ENCODE peak calls at places on chromosomes 3 and 15, in six cellular contexts. N is AG08396, J is foreskin melanocyte, U is GF-D8, I is EL, E is HFFc6. P is an unnamed sample.

GRCh38 chr3:28050895-28051294 is 190.5 kb upstream of the CMC1 start:
- DNase-seq in N (no peak), I (peak), U (no peak), J (no peak), E (no peak), P (peak)

GRCh38 chr3:81758275-81758674 is 3.2 kb downstream of the GBE1 start:
- DNase-seq in I (peak), J (no peak), E (peak), N (peak), U (no peak), P (peak)

GRCh38 chr15:41838400-41838897 is at the start of gene PLA2G4B:
- DNase-seq in J (no peak), N (no peak), I (no peak), E (no peak), U (no peak), P (no peak)

GRCh38 chr3:153244961-153245360 is 82.9 kb downstream of the RAP2B start:
- DNase-seq in E (peak), I (peak), J (no peak), U (no peak), N (no peak), P (no peak)

GRCh38 chr3:126530171-126531050 is 6.5 kb downstream of the CHST13 start:
- DNase-seq in N (no peak), J (no peak), U (peak), I (no peak), E (no peak), P (no peak)

GRCh38 chr3:181362378-181362777 is 349.3 kb upstream of the SOX2 start:
- DNase-seq in U (no peak), I (no peak), N (no peak), E (no peak), J (no peak), P (no peak)

GRCh38 chr3:29731050-29731449 is 450.2 kb downstream of the RBMS3 start:
- DNase-seq in E (no peak), I (no peak), J (no peak), N (no peak), U (no peak), P (no peak)

GRCh38 chr3:105553851-105554250 is 187.1 kb downstream of the ALCAM start:
- DNase-seq in U (no peak), E (peak), I (peak), J (peak), N (peak), P (peak)

GRCh38 chr15:27690290-27690689 is 408.8 kb downstream of the OCA2 start:
- DNase-seq in J (no peak), E (no peak), I (no peak), N (no peak), U (no peak), P (no peak)

GRCh38 chr3:8443829-8444791 is 57.5 kb upstream of the LMCD1 start:
- DNase-seq in I (peak), J (peak), U (no peak), E (peak), N (peak), P (peak)

GRCh38 chr3:114439279-114439678 is 145.5 kb downstream of the TIGIT start:
- DNase-seq in I (peak), J (no peak), U (no peak), N (no peak), E (peak), P (peak)

GRCh38 chr15:43135351-43135750 is 2.0 kb downstream of the TMEM62 start:
- DNase-seq in I (no peak), N (no peak), U (no peak), E (no peak), J (no peak), P (no peak)

GRCh38 chr3:53690521-53690920 is 155.7 kb downstream of the CHDH start:
- DNase-seq in N (no peak), J (no peak), I (no peak), E (no peak), U (no peak), P (no peak)

GRCh38 chr15:28992996-28993719 is 107.4 kb downstream of the APBA2 start:
- DNase-seq in N (no peak), J (no peak), E (no peak), I (peak), U (no peak), P (no peak)

GRCh38 chr15:96264351-96264798 is 66.1 kb upstream of the NR2F2 start:
- DNase-seq in N (no peak), J (no peak), U (no peak), I (no peak), E (no peak), P (no peak)

GRCh38 chr3:179292440-179292839 is 30.4 kb upstream of the ZNF639 start:
- DNase-seq in J (no peak), I (peak), U (no peak), E (no peak), N (no peak), P (no peak)

GRCh38 chr3:13708871-13709595 is 160.1 kb downstream of the FBLN2 start:
- DNase-seq in J (no peak), E (no peak), I (no peak), N (no peak), U (no peak), P (no peak)

P was measured in brain microvascular endothelial cell.